ENCODE peak calls at places on chromosomes 2 and 18, in five cellular contexts. V is astrocyte of the cerebellum, I is MM.1S, T is tibial artery, X is aorta. H is an unnamed sample.

GRCh38 chr2:142586693-142587432 is 290.6 kb upstream of the KYNU start:
- DNase-seq in V (no peak), T (no peak), X (no peak), I (peak), H (no peak)

GRCh38 chr18:23384778-23385736 is 68.0 kb upstream of the RIOK3 start:
- DNase-seq in I (no peak), V (no peak), X (no peak), T (no peak), H (no peak)

GRCh38 chr2:192307530-192307929 is 112.8 kb upstream of the TMEFF2 start:
- DNase-seq in V (no peak), I (no peak), X (no peak), T (no peak), H (no peak)

GRCh38 chr18:1361931-1362330 is 457.3 kb downstream of the ADCYAP1 start:
- DNase-seq in X (no peak), I (no peak), T (no peak), V (no peak), H (no peak)

GRCh38 chr2:119384971-119385370 is 18.2 kb downstream of the DBI start:
- DNase-seq in V (no peak), X (no peak), T (no peak), I (no peak), H (no peak)

GRCh38 chr2:200523158-200523557 is 2.8 kb upstream of the SGO2 start:
- DNase-seq in I (no peak), V (no peak), T (no peak), X (no peak), H (no peak)

GRCh38 chr2:223933098-223933800 is 11.9 kb downstream of the WDFY1 start:
- DNase-seq in I (no peak), T (no peak), V (no peak), X (no peak), H (no peak)

GRCh38 chr2:47811668-47812067 is 28.7 kb downstream of the MSH6 start:
- DNase-seq in T (no peak), I (no peak), X (no peak), V (no peak), H (no peak)

GRCh38 chr2:176129013-176129796 is at the start of gene HOXD8:
- DNase-seq in X (peak), I (no peak), T (peak), V (no peak), H (peak)

GRCh38 chr2:21453728-21454127 is 330.0 kb downstream of the TDRD15 start:
- DNase-seq in V (no peak), T (no peak), X (no peak), I (no peak), H (no peak)

GRCh38 chr2:124001681-124002080 is 23.4 kb upstream of the CNTNAP5 start:
- DNase-seq in T (no peak), V (no peak), X (no peak), I (no peak), H (no peak)

GRCh38 chr18:6219116-6219717 is 195.5 kb downstream of the L3MBTL4 start:
- DNase-seq in I (peak), X (no peak), V (peak), T (no peak), H (peak)

GRCh38 chr2:236464140-236464539 is 105.5 kb upstream of the ACKR3 start:
- DNase-seq in T (no peak), X (no peak), V (no peak), I (no peak), H (no peak)

GRCh38 chr2:128467321-128467901 is 148.7 kb upstream of the HS6ST1 start:
- DNase-seq in I (no peak), V (no peak), X (no peak), T (no peak), H (no peak)

GRCh38 chr2:197168705-197169104 is 141.9 kb downstream of the ANKRD44 start:
- DNase-seq in X (peak), T (no peak), V (peak), I (no peak), H (peak)

GRCh38 chr2:27264253-27264752 is 1.5 kb upstream of the SLC30A3 start:
- DNase-seq in T (no peak), V (no peak), I (peak), X (no peak), H (no peak)

GRCh38 chr18:2301316-2301715 is 270.0 kb downstream of the METTL4 start:
- DNase-seq in T (no peak), X (no peak), V (no peak), I (no peak), H (no peak)

GRCh38 chr2:124258481-124258880 is 233.4 kb downstream of the CNTNAP5 start:
- DNase-seq in V (no peak), T (no peak), X (no peak), I (no peak), H (no peak)

GRCh38 chr2:195477248-195477995 is 179.6 kb upstream of the SLC39A10 start:
- DNase-seq in T (no peak), X (no peak), V (peak), I (peak), H (peak)

GRCh38 chr2:39571197-39571731 is 94.5 kb upstream of the TMEM178A start:
- DNase-seq in I (no peak), X (no peak), V (no peak), T (no peak), H (no peak)

GRCh38 chr18:60892441-60892840 is 440.8 kb upstream of the CDH20 start:
- DNase-seq in X (no peak), I (no peak), V (peak), T (no peak), H (no peak)

GRCh38 chr2:240432430-240432819 is 3.0 kb upstream of the GPC1 start:
- DNase-seq in T (peak), I (no peak), X (peak), V (no peak), H (no peak)

GRCh38 chr2:231524477-231525247 is 5.6 kb downstream of the NMUR1 start:
- DNase-seq in V (no peak), I (no peak), X (no peak), T (peak), H (no peak)

GRCh38 chr18:7273301-7273911 is 42.5 kb downstream of the LRRC30 start:
- DNase-seq in T (peak), V (no peak), X (peak), I (no peak), H (no peak)
- H3K4me3 ChIP-seq in T (no peak), V (no peak), X (no peak), I (no peak), H (no peak)

GRCh38 chr2:28400921-28401320 is 8.3 kb downstream of the FOSL2 start:
- DNase-seq in T (no peak), V (no peak), I (no peak), X (no peak), H (no peak)
- H3K4me3 ChIP-seq in T (peak), V (peak), I (no peak), X (no peak), H (no peak)

GRCh38 chr18:76499596-76500340 is 4.7 kb upstream of the ZNF516 start:
- DNase-seq in T (no peak), I (no peak), X (no peak), V (no peak), H (no peak)
- H3K4me3 ChIP-seq in T (no peak), I (no peak), X (no peak), V (no peak), H (no peak)

DNA sequence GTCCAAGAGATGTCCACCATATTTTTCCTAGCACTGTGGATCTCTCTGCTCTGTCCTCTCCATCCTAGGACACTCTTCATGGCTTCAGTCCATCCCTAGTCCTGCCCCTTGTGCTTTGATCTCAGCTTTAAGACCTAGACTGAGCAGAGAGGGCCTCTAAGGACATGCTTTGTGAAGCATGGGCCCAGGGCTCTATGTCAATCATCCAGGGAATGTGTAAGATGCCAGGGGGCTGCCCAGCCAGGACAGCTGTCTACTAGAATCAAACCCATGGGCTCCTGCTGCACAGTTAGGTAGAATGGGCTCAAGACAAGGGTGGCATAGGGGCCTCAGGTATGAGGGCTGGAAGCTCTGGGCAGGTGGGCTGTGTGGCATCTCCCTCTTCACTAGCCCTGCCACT is 24.9 kb downstream of the TET3 start:
- DNase-seq in I (no peak), V (no peak), T (no peak), X (no peak), H (no peak)
- H3K4me3 ChIP-seq in I (no peak), V (no peak), T (no peak), X (no peak), H (no peak)

DNA sequence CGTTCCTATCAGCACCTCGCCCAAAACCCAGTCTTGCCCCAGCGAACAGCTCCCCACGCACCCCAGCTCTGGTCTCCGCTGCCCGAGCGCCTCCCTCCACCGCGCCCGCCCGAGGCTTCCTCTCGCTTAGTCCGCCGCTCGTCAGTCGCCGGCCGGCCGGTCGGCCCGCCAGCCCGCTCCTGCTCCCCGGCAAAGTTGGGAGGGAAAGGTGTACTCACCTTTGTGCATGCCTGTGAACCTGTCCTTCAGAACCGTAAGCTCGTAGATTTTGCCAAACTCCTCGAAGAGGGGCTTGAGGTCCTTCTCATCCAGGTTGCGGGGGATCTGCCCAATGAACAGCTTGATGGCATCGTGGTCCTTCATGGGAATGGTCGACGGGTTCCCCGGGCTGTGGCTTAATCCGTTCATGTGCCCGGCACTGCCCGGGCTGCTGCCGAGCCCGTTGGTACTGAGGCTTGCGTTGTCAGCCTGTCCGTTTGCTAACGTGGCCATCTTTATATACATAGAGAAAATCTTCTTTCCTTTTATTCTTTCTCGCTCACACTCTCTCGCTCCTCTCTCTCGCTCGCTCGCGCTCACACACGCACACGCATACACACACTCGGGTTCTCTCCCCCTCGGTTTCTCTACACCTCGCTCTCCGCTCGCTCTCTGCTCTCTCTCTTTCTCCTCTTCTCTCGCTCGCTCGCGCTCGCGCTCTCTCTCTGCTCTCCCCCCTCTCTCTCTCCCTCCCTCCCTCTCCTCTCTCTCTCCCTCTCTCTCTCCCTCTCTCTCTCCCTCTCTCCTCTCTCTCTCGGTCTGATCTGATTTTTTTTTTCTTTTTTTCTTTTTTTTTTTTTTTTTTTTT is at the start of gene CELF4:
- DNase-seq in I (no peak), T (no peak), X (no peak), V (no peak), H (no peak)
- H3K4me3 ChIP-seq in I (no peak), T (peak), X (peak), V (peak), H (no peak)

DNA sequence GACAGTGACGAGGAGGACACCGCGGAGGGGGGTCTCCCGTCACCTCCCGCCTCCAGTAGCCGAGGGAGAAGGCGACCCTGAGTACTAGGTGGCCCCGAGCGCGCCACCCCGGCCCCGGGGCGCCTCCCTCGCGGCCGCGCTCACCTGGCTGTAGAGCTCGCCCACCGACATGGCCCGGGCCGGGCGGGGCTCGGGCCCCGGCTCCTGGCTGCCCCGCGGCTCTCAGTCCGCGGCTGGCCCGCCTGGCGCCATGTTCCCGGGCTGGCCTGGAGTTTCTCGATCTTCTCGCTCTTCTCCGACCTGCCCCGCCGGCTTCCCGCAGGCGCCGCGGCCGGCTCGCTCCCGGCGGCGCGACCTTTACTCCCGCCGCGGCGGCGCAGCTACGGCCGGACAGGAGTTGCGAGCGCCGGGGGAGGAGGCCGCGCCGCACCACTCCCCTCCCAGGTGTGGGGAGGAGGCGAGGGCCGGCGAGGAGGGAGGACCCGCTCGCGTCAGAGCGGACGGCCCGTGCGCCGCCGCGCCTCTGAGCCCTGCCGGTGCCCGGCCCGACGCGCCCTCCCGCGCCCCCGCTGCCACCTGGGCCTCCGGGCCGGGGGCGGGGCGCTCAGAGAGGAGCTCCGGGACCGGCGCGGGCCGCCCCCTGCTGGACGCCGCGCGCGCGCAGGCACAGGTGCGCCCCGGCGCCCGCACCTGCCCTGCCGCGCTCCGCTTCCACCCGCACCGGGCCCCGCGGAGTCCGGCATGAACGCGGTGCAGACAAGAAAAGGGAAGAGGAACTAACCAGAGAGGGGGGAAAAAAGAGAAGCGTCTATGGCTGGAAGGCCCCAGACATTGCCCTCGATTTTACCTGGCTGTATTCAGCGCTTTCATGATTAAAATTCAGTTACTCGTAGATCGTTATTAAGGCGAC is at the start of gene MYO5B:
- DNase-seq in V (no peak), I (peak), T (no peak), X (peak), H (no peak)
- H3K4me3 ChIP-seq in V (peak), I (peak), T (peak), X (peak), H (no peak)

GRCh38 chr2:8138525-8138922 is 543.3 kb upstream of the ID2 start:
- DNase-seq in I (no peak), V (no peak), X (no peak), T (no peak), H (no peak)

GRCh38 chr2:8142456-8142855 is 539.4 kb upstream of the ID2 start:
- DNase-seq in I (no peak), V (no peak), X (no peak), T (no peak), H (no peak)

GRCh38 chr2:8138923-8139667 is 542.8 kb upstream of the ID2 start:
- DNase-seq in X (peak), V (no peak), I (no peak), T (peak), H (no peak)

GRCh38 chr2:8139668-8140202 is 542.1 kb upstream of the ID2 start:
- DNase-seq in V (no peak), T (no peak), I (no peak), X (no peak), H (no peak)

DNA sequence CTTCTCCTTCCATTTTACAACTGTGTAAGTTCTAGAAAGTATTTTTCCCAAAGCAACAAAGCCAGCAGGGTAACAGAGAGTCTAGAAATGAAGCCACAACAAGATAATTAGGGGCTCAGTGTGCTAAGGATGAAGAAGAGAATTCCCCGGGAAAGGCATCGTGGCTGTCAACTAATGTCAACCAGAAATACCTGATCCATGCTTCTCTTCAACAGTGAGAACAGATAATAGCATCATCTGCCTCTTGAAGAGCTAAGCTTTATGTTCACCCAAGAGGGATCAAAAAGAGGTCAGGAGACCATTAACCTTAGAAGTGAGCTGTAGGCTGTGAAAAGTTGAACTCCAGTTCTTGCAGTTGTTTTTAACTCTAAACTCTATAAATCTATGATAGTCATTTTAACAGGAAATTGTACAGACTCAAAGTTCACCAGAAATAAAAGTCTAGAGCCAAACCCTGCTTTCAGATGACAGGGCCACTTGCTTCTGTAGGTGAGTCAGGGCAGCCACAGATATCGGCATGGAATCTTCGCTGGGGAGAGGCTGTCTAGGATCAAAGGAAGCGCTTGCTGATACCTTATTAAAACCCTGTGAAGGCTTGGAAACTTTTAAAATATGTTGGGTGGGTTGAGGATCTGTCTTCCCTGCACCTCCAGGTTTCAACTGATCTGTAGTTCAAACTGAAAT is 540.6 kb upstream of the ID2 start:
- DNase-seq in T (no peak), X (no peak), V (no peak), I (no peak), H (no peak)
- H3K4me3 ChIP-seq in T (no peak), X (no peak), V (no peak), I (no peak), H (no peak)

DNA sequence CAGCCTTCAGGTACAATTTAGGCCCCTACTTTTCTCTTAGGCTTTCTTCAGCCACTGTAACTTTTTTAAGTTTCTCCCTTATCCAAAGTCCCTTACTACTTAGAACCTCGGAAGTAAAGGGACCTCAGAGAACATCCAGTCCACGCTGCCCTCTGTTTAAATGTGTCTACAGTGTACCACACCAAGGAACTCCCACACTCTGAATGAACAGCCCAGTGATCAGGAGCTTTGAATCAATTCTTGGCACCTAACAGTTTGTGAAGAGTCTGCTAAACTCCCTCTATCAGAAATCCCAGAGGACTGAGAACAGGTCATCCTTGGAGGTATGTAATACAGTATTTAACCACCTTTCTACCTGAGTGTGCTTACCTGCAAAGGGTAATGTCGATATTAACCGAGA is 11.6 kb upstream of the MALT1 start:
- DNase-seq in V (no peak), I (no peak), T (no peak), X (no peak), H (no peak)
- H3K4me3 ChIP-seq in V (no peak), I (peak), T (no peak), X (no peak), H (no peak)

GRCh38 chr2:226797989-226798421 is 1.6 kb downstream of the IRS1 start:
- DNase-seq in I (no peak), V (no peak), X (peak), T (no peak), H (no peak)

GRCh38 chr2:226799976-226800940 is 638 bp upstream of the IRS1 start:
- DNase-seq in X (no peak), T (peak), I (peak), V (no peak), H (no peak)

GRCh38 chr2:226798422-226799210 is 1.0 kb downstream of the IRS1 start:
- DNase-seq in T (peak), V (no peak), X (peak), I (peak), H (no peak)

GRCh38 chr2:226800941-226801784 is 1.5 kb upstream of the IRS1 start:
- DNase-seq in T (peak), X (peak), V (no peak), I (peak), H (peak)

DNA sequence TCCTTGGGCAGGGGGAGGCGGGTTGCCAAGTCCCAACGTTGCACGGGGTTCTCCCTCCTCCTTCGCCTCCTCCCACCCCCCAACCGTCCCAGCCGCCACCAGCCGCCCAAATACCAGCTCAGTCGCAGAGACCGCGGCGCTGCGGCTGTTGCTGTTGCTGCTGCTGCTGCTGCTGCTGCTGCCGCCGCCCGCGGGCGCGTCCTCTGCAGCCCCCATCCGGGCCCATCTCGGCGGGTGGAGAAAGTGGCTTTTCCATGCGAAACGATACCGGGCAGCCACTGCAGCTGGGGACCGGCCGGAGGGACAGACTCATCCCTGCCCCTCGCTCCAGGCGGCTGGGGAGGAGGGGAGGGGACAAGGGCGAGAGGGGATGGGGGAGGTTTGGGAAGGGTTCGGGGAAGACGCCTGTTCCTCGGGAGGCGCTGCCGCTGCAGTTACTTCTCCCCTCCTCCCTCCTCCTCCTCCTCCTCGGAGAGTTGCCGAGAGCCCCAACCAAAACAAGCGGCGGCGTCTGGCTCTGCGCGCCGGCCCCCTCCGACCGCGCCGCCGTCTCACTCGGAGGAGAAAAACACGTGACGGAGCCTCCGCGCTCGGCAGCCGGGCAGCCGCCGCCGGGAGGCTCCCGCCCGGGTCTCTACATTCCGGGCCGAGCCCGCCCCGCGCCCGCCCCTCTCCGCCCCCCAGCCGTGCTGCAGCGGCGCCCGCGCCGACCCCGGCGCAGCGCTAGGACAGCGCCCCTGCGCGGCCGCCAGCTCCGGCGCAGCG is at the start of gene IRS1:
- DNase-seq in X (peak), I (peak), T (peak), V (peak), H (peak)
- H3K4me3 ChIP-seq in X (peak), I (peak), T (peak), V (peak), H (peak)

H was measured in Jurkat, Clone E6-1.